ENCODE peak calls at places on chromosomes 2 and 18, in four cellular contexts. One of them, this sample, is unnamed.
A peak's percentile ranks its signal among the peaks of the same experiment; 100 is the strongest.

GRCh38 chr2:68024450-68024849 is 38.4 kb downstream of the C1D start:
- DNase-seq in PC-3: no peak
- DNase-seq in MM.1S: no peak
- DNase-seq in HCT116: no peak
- DNase-seq in this sample: no peak

GRCh38 chr2:194301946-194302345 is 1355.1 kb upstream of the SLC39A10 start:
- DNase-seq in PC-3: no peak
- DNase-seq in HCT116: no peak
- DNase-seq in MM.1S: no peak
- DNase-seq in this sample: no peak

GRCh38 chr2:107325983-107326786 is 440.2 kb upstream of the ST6GAL2 start:
- DNase-seq in HCT116: no peak
- DNase-seq in PC-3: no peak
- DNase-seq in MM.1S: no peak
- DNase-seq in this sample: peak; percentile 15

GRCh38 chr2:199870581-199870980 is 19.6 kb upstream of the FTCDNL1 start:
- DNase-seq in HCT116: no peak
- DNase-seq in PC-3: no peak
- DNase-seq in MM.1S: no peak
- DNase-seq in this sample: no peak

GRCh38 chr18:28147674-28148171 is 29.2 kb downstream of the CDH2 start:
- DNase-seq in MM.1S: no peak
- DNase-seq in PC-3: no peak
- DNase-seq in HCT116: no peak
- DNase-seq in this sample: peak; percentile 53

GRCh38 chr2:62812921-62813825 is 107.7 kb downstream of the EHBP1 start:
- DNase-seq in PC-3: no peak
- DNase-seq in HCT116: no peak
- DNase-seq in MM.1S: no peak
- DNase-seq in this sample: no peak

GRCh38 chr2:121254748-121255147 is 30.3 kb downstream of the TFCP2L1 start:
- DNase-seq in MM.1S: no peak
- DNase-seq in HCT116: no peak
- DNase-seq in PC-3: no peak
- DNase-seq in this sample: no peak

GRCh38 chr2:119208791-119209203 is 14.8 kb upstream of the STEAP3 start:
- DNase-seq in MM.1S: no peak
- DNase-seq in PC-3: peak; percentile 90
- DNase-seq in HCT116: peak; percentile 50
- DNase-seq in this sample: no peak

GRCh38 chr2:15073639-15074038 is 441.1 kb downstream of the LRATD1 start:
- DNase-seq in HCT116: no peak
- DNase-seq in PC-3: peak; percentile 54
- DNase-seq in MM.1S: no peak
- DNase-seq in this sample: no peak

GRCh38 chr2:15154289-15154688 is 406.8 kb downstream of the NBAS start:
- DNase-seq in HCT116: no peak
- DNase-seq in MM.1S: no peak
- DNase-seq in PC-3: peak; percentile 12
- DNase-seq in this sample: no peak

GRCh38 chr18:3179430-3180089 is 40.2 kb downstream of the MYOM1 start:
- DNase-seq in HCT116: no peak
- DNase-seq in PC-3: peak; percentile 85
- DNase-seq in MM.1S: no peak
- DNase-seq in this sample: no peak

GRCh38 chr2:71455741-71456569 is 2.6 kb downstream of the DYSF start:
- DNase-seq in HCT116: no peak
- DNase-seq in MM.1S: no peak
- DNase-seq in PC-3: no peak
- DNase-seq in this sample: no peak

GRCh38 chr2:199485732-199486335 is 28.1 kb upstream of the SATB2 start:
- DNase-seq in HCT116: peak; percentile 57
- DNase-seq in PC-3: peak; percentile 81
- DNase-seq in MM.1S: peak; percentile 53
- DNase-seq in this sample: peak; percentile 74

GRCh38 chr2:222751821-222752719 is 80.6 kb downstream of the MOGAT1 start:
- DNase-seq in PC-3: no peak
- DNase-seq in MM.1S: no peak
- DNase-seq in HCT116: no peak
- DNase-seq in this sample: no peak

GRCh38 chr2:159684796-159685195 is 27.5 kb upstream of the MARCHF7 start:
- DNase-seq in MM.1S: no peak
- DNase-seq in HCT116: peak; percentile 12
- DNase-seq in PC-3: peak; percentile 87
- DNase-seq in this sample: peak; percentile 77

GRCh38 chr2:64943387-64944150 is 45.6 kb upstream of the SLC1A4 start:
- DNase-seq in PC-3: peak; percentile 65
- DNase-seq in HCT116: no peak
- DNase-seq in MM.1S: no peak
- DNase-seq in this sample: peak; percentile 91

GRCh38 chr18:22637787-22638186 is 220.1 kb upstream of the CTAGE1 start:
- DNase-seq in MM.1S: no peak
- DNase-seq in PC-3: peak; percentile 78
- DNase-seq in HCT116: peak; percentile 34
- DNase-seq in this sample: peak; percentile 88

GRCh38 chr2:85584857-85585780 is 888 bp downstream of the VAMP5 start:
- DNase-seq in PC-3: peak; percentile 84
- DNase-seq in HCT116: no peak
- DNase-seq in MM.1S: no peak
- DNase-seq in this sample: peak; percentile 82

GRCh38 chr18:76573325-76574025 is 78.4 kb upstream of the ZNF516 start:
- DNase-seq in PC-3: peak; percentile 60
- DNase-seq in HCT116: no peak
- DNase-seq in MM.1S: no peak
- DNase-seq in this sample: peak; percentile 87

GRCh38 chr2:112811841-112812306 is 24.7 kb downstream of the IL1B start:
- DNase-seq in PC-3: peak; percentile 78
- DNase-seq in HCT116: no peak
- DNase-seq in MM.1S: no peak
- DNase-seq in this sample: peak; percentile 74

GRCh38 chr2:161373939-161374338 is 42.2 kb upstream of the TBR1 start:
- DNase-seq in MM.1S: no peak
- DNase-seq in HCT116: no peak
- DNase-seq in PC-3: no peak
- DNase-seq in this sample: peak; percentile 57

GRCh38 chr2:219576505-219577388 is 4.6 kb downstream of the INHA start:
- DNase-seq in HCT116: no peak
- DNase-seq in MM.1S: no peak
- DNase-seq in PC-3: peak; percentile 75
- DNase-seq in this sample: peak; percentile 41

GRCh38 chr2:69830045-69830905 is 815 bp downstream of the GMCL1 start:
- DNase-seq in HCT116: no peak
- DNase-seq in MM.1S: peak; percentile 41
- DNase-seq in PC-3: peak; percentile 44
- DNase-seq in this sample: peak; percentile 59

GRCh38 chr2:239066597-239066996 is 218.7 kb downstream of the TWIST2 start:
- DNase-seq in MM.1S: no peak
- DNase-seq in HCT116: no peak
- DNase-seq in PC-3: no peak
- DNase-seq in this sample: no peak

GRCh38 chr2:177026253-177026652 is 186.3 kb upstream of the HNRNPA3 start:
- DNase-seq in PC-3: no peak
- DNase-seq in HCT116: no peak
- DNase-seq in MM.1S: no peak
- DNase-seq in this sample: no peak

GRCh38 chr2:232321156-232321816 is 57.3 kb upstream of the ALPP start:
- DNase-seq in PC-3: no peak
- DNase-seq in HCT116: no peak
- DNase-seq in MM.1S: no peak
- DNase-seq in this sample: no peak

GRCh38 chr2:158735822-158736580 is 59.1 kb upstream of the DAPL1 start:
- DNase-seq in PC-3: no peak
- DNase-seq in MM.1S: no peak
- DNase-seq in HCT116: no peak
- DNase-seq in this sample: no peak

GRCh38 chr2:240407090-240407489 is 28.4 kb upstream of the GPC1 start:
- DNase-seq in MM.1S: no peak
- DNase-seq in PC-3: no peak
- DNase-seq in HCT116: no peak
- DNase-seq in this sample: no peak

GRCh38 chr18:49094979-49095632 is 144.3 kb upstream of the SMAD7 start:
- DNase-seq in PC-3: peak; percentile 43
- DNase-seq in HCT116: no peak
- DNase-seq in MM.1S: no peak
- DNase-seq in this sample: peak; percentile 87

GRCh38 chr2:37698931-37699481 is 27.6 kb upstream of the CDC42EP3 start:
- DNase-seq in HCT116: no peak
- DNase-seq in MM.1S: no peak
- DNase-seq in PC-3: peak; percentile 68
- DNase-seq in this sample: peak; percentile 46

GRCh38 chr2:70897203-70897976 is 38.3 kb upstream of the ATP6V1B1 start:
- DNase-seq in MM.1S: no peak
- DNase-seq in PC-3: no peak
- DNase-seq in HCT116: no peak
- DNase-seq in this sample: peak; percentile 36

GRCh38 chr2:218169757-218170546 is 3.2 kb upstream of the CXCR1 start:
- DNase-seq in HCT116: no peak
- DNase-seq in PC-3: no peak
- DNase-seq in MM.1S: no peak
- DNase-seq in this sample: no peak

GRCh38 chr18:26511339-26512071 is 36.8 kb downstream of the KCTD1 start:
- DNase-seq in HCT116: no peak
- DNase-seq in PC-3: no peak
- DNase-seq in MM.1S: no peak
- DNase-seq in this sample: no peak

GRCh38 chr2:186533717-186534116 is 47.7 kb downstream of the ZC3H15 start:
- DNase-seq in HCT116: no peak
- DNase-seq in MM.1S: no peak
- DNase-seq in PC-3: no peak
- DNase-seq in this sample: no peak

GRCh38 chr2:207511851-207512250 is 17.9 kb upstream of the CREB1 start:
- DNase-seq in PC-3: peak; percentile 38
- DNase-seq in MM.1S: no peak
- DNase-seq in HCT116: no peak
- DNase-seq in this sample: no peak
- TF ChIP-seq EZH2phosphoT487 in PC-3: no peak
- TF ChIP-seq EZH2phosphoT487 in MM.1S: no peak
- TF ChIP-seq EZH2phosphoT487 in HCT116: no peak
- TF ChIP-seq EZH2phosphoT487 in this sample: no peak

DNA sequence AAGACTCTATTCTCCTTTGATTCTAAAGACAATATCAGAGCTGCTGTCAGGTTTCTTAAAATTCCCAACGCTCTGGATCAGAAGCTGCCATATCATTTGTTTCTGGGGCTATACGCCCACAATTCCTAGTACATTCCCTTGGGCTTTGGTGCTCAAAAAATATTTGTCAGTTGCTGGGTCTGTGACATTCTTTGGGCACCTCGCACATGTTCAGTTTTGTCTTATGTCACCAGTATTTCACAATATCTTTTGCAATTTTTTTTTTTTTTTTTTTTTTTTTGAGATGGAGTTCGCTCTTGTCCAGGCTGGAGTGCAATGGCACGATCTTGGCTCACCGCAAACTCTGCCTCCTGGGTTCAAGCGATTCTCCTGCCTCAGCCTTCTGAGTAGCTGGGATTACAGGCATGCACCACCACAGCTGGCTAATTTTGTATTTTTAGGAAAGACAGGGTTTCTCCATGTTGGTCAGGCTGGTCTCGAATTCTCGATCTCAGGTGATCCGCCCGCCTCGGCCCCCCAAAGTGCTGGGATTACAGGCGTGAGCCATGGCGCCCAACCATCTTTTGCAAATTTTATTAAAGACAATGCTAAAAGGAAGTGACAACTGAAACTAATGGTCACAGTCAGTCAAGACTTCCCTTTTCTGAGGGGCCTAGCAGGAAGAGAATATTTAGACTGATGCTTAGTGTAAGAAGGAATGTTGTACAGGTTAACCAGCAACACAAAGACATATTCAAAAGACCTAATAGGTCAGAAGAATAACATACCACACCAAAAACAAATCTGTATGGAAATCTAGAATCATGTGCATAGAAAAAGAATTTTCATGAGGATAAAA is 6.8 kb downstream of the ZNF397 start:
- DNase-seq in PC-3: no peak
- DNase-seq in MM.1S: no peak
- DNase-seq in HCT116: no peak
- DNase-seq in this sample: peak; percentile 6
- H3K9me3 ChIP-seq in PC-3: no peaks in the 10 kb centered on the region
- H3K9me3 ChIP-seq in MM.1S: no peaks in the 10 kb centered on the region
- H3K9me3 ChIP-seq in HCT116: peaks cover 25% of the 10 kb centered on the region
- H3K9me3 ChIP-seq in this sample: peaks cover 7% of the 10 kb centered on the region

DNA sequence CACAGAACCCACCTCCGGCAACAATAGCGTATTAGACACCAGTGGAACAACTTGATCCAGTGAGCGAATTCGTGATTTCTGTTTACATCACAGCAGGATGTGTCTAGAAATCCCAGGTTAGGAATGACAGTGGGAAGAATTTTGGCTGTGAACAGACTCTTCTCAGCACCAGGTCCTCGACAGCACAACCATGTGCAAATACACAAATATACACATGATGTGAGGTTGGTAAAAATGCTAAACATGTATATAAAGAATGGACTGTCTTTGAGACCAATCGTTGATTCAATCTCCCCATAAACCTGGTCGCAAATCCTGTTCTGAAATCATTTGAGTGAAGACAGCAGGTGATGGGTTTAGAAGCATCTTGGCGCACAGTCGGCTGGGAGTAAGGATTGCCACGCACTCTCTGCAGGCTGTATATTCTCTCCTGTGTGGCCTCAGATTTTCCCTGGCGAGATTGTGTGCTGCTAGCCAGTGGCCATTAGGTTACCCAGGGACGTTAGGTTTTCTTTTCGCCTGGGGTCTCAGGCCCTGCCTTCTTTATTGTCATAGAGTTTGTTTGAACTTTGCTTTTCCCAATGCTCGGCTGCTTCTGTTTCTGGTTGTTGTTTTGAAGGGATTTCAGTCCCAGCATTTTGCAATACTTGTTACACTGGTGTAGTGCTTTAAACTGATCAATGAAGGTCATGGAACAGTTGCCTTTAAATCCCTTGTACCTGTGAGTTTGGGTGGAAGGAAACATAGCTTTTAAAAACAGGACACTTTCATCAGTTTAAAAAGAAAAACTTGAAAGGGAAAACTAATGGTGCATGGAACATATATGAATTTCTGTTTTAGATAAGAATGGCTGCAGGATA is 147.3 kb downstream of the ALPK2 start:
- DNase-seq in PC-3: no peak
- DNase-seq in HCT116: no peak
- DNase-seq in MM.1S: no peak
- DNase-seq in this sample: no peak
- TF ChIP-seq EZH2phosphoT487 in PC-3: no peak
- TF ChIP-seq EZH2phosphoT487 in HCT116: no peak
- TF ChIP-seq EZH2phosphoT487 in MM.1S: no peak
- TF ChIP-seq EZH2phosphoT487 in this sample: no peak

GRCh38 chr18:79889569-79889968 is 61.9 kb downstream of the SLC66A2 start:
- DNase-seq in PC-3: no peak
- DNase-seq in MM.1S: no peak
- DNase-seq in HCT116: no peak
- DNase-seq in this sample: no peak
- H3K9me3 ChIP-seq in PC-3: no peaks in the 10 kb centered on the region
- H3K9me3 ChIP-seq in MM.1S: no peaks in the 10 kb centered on the region
- H3K9me3 ChIP-seq in HCT116: no peaks in the 10 kb centered on the region
- H3K9me3 ChIP-seq in this sample: no peaks in the 10 kb centered on the region

GRCh38 chr2:30484995-30485394 is 37.9 kb downstream of the LCLAT1 start:
- DNase-seq in MM.1S: no peak
- DNase-seq in PC-3: no peak
- DNase-seq in HCT116: no peak
- DNase-seq in this sample: no peak
- TF ChIP-seq EZH2phosphoT487 in MM.1S: no peak
- TF ChIP-seq EZH2phosphoT487 in PC-3: no peak
- TF ChIP-seq EZH2phosphoT487 in HCT116: no peak
- TF ChIP-seq EZH2phosphoT487 in this sample: no peak

GRCh38 chr2:235312571-235312970 is 181.3 kb upstream of the AGAP1 start:
- DNase-seq in MM.1S: peak; percentile 84
- DNase-seq in PC-3: peak; percentile 20
- DNase-seq in HCT116: no peak
- DNase-seq in this sample: no peak
- H3K9me3 ChIP-seq in MM.1S: no peaks in the 10 kb centered on the region
- H3K9me3 ChIP-seq in PC-3: no peaks in the 10 kb centered on the region
- H3K9me3 ChIP-seq in HCT116: no peaks in the 10 kb centered on the region
- H3K9me3 ChIP-seq in this sample: no peaks in the 10 kb centered on the region